ENCODE peak calls at places on chromosomes 4 and X, in four cellular contexts. Q is A549, U is K562, V is HepG2. L is an unnamed sample.

GRCh38 chrX:17553451-17553850 is 178.5 kb downstream of the NHS start:
- DNase-seq in V (no peak), Q (no peak), U (no peak), L (peak; percentile 70)

GRCh38 chr4:4945021-4945420 is 74.2 kb downstream of the CYTL1 start:
- DNase-seq in Q (no peak), V (no peak), U (no peak), L (no peak)

GRCh38 chr4:122765702-122766352 is 33.3 kb downstream of the BBS12 start:
- DNase-seq in V (no peak), U (peak; percentile 46), Q (no peak), L (peak; percentile 91)

GRCh38 chr4:2662598-2662997 is 93.5 kb downstream of the TNIP2 start:
- DNase-seq in U (no peak), Q (no peak), V (no peak), L (peak; percentile 93)

GRCh38 chr4:181692965-181693364 is 550.2 kb upstream of the TENM3 start:
- DNase-seq in Q (no peak), V (no peak), U (no peak), L (no peak)

GRCh38 chr4:1974836-1975235 is 33.9 kb downstream of the NELFA start:
- DNase-seq in Q (no peak), V (no peak), U (no peak), L (no peak)

GRCh38 chrX:24144528-24144927 is 5.0 kb upstream of the ZFX start:
- DNase-seq in V (no peak), U (no peak), Q (no peak), L (no peak)

GRCh38 chr4:575281-576141 is 584 bp downstream of the TMEM271 start:
- DNase-seq in U (no peak), V (no peak), Q (no peak), L (peak; percentile 44)

GRCh38 chrX:105695451-105695850 is 126.9 kb upstream of the NRK start:
- DNase-seq in U (no peak), Q (no peak), V (no peak), L (peak; percentile 20)

GRCh38 chr4:26131711-26132110 is 189.1 kb upstream of the RBPJ start:
- DNase-seq in U (no peak), Q (no peak), V (no peak), L (no peak)

GRCh38 chr4:1202526-1203378 is 30.4 kb upstream of the SPON2 start:
- DNase-seq in U (no peak), V (no peak), Q (no peak), L (no peak)

GRCh38 chrX:22389544-22390243 is 117.0 kb downstream of the CBLL2 start:
- DNase-seq in Q (no peak), V (no peak), U (no peak), L (peak; percentile 83)

GRCh38 chrX:49230500-49231232 is 2.5 kb downstream of the CACNA1F start:
- DNase-seq in Q (no peak), U (peak; percentile 89), V (peak; percentile 9), L (no peak)

GRCh38 chrX:72475338-72475737 is 97.3 kb downstream of the HDAC8 start:
- DNase-seq in U (no peak), Q (no peak), V (no peak), L (no peak)

GRCh38 chrX:119503484-119503861 is 35.2 kb downstream of the SLC25A5 start:
- DNase-seq in U (no peak), V (peak; percentile 22), Q (peak; percentile 91), L (peak; percentile 81)

GRCh38 chr4:40682298-40683101 is 52.8 kb upstream of the RBM47 start:
- DNase-seq in U (no peak), Q (no peak), V (no peak), L (no peak)

GRCh38 chrX:97968376-97969104 is 1084.8 kb downstream of the RPA4 start:
- DNase-seq in Q (no peak), U (no peak), V (no peak), L (no peak)

GRCh38 chr4:185219551-185220344 is 10.3 kb downstream of the SNX25 start:
- DNase-seq in V (no peak), U (no peak), Q (no peak), L (peak; percentile 78)

GRCh38 chr4:337932-338758 is 531 bp downstream of the ZNF141 start:
- DNase-seq in V (no peak), U (no peak), Q (peak; percentile 3), L (peak; percentile 36)

DNA sequence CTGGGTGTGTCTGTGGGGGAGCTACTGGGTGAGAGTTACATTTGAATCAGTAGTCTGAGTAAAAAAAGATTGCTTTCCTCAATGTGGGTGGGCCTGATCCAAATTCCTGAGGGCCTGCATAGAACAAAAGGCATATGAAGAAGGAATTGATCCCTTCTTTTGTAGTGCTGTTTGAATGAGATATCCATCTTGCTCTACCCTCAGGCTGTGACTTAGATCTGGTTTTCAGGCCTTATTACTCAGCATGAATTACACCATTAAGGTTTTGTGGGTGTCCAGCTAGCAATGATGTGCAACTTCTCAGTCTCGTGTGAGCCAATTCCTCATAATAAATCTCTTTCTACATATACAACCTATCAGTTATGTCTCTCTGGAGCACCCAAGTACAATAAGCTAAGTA is 1368.5 kb downstream of the STIM2 start:
- DNase-seq in V (no peak), Q (no peak), U (no peak), L (peak; percentile 78)
- TF ChIP-seq MAZ in V (no peak), Q (no peak), U (no peak), L (no peak)

GRCh38 chr4:140757220-140757607 is 1.0 kb upstream of the TBC1D9 start:
- DNase-seq in V (no peak), U (no peak), Q (no peak), L (no peak)
- TF ChIP-seq MAZ in V (no peak), U (no peak), Q (no peak), L (no peak)

DNA sequence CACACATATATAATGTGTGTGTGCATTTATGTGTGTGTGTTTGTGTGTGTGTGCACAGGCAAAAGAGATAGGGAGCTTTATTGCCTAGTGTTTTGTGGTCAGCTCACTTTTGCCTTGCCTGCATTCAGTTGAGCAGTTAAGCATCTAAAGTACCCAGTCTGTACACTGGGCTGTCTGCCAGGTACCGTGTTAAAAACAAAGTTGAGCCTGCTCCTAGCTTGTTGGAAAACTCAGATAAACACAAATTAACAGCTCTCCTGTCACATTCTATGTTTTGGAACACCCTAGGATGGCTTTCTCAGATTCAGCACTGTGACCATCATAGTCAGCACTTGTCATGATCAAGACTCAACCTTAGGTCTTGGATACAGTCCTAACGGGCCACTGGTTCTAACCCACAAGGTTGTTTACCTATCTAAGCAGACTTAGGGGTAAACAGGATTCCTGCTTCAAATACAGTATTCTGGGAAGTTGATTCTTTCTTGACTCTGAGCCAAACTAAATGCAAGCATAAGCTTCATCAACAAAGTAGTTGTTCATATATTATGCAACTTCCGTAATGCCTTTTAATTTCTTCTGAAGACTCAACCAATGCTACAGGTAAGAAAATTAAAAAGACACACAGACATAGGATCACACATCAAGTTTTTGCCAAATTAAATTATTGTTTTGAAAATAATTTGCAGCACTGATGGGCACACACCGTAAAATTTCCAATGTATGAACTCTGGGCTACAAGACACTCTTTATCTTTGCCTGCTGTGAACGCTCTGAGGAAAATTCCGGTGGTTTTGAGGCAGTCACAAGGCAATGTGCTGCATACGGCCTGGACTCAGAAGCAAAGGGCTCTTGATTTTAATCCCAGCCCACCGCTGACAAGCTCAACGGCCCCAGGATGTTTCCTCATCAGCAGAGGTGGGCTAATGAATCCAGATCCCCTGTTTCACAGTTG is 11.3 kb upstream of the CD99 start:
- DNase-seq in Q (no peak), U (no peak), V (no peak), L (peak; percentile 41)
- TF ChIP-seq MAZ in Q (no peak), U (no peak), V (no peak), L (no peak)

DNA sequence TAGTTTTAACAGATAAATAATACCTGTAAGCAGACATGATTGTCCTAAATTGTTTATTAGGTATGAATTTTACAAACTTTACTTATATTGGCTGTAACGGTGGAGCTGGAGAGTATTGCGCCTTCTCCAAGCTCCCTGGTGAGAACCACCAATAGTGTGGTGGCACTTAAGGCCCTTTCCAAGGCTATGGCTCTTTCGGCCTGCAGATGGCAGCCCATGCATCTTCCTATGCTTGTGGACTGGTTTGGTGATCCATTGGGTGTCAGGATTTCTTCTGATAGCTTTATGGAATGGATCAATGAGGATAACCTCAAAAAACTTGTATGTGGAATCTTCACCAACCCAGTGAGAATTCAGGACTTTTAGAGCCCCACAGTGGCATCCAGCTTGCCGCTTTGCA is 7.8 kb downstream of the LARP1B start:
- DNase-seq in V (peak; percentile 29), Q (peak; percentile 13), U (peak; percentile 11), L (peak; percentile 24)
- TF ChIP-seq MAZ in V (no peak), Q (no peak), U (no peak), L (no peak)

GRCh38 chrX:108131471-108131870 is 39.9 kb downstream of the ATG4A start:
- DNase-seq in U (peak; percentile 5), V (no peak), Q (peak; percentile 9), L (peak; percentile 42)
- TF ChIP-seq MAZ in U (no peak), V (no peak), Q (no peak), L (no peak)

GRCh38 chr4:16029886-16030285 is 53.9 kb downstream of the PROM1 start:
- DNase-seq in U (no peak), V (no peak), Q (no peak), L (no peak)
- TF ChIP-seq MAZ in U (no peak), V (no peak), Q (no peak), L (no peak)

DNA sequence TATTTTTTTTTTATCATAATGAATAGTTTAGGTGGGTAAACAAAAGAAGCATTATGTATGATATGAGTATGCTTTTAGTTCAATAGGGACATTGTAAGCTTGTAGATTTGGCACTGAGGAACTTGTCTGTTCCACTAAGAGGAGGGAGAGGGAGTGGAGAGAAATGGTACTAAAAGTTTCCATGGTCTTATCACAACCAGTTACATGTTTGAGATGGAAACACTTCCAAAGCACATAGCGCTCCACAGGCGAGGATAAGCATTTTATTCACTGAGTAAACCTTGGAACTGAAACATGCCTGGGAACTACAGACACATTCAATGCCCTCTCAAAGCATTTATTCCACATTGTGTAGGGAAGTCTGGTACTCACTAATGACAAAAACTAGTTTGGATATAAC is 15.5 kb downstream of the MYOZ2 start:
- DNase-seq in Q (no peak), V (no peak), U (no peak), L (no peak)
- TF ChIP-seq MAZ in Q (no peak), V (no peak), U (no peak), L (no peak)

GRCh38 chrX:148498067-148498466 is 2.4 kb upstream of the AFF2 start:
- DNase-seq in U (no peak), V (no peak), Q (no peak), L (no peak)
- TF ChIP-seq MAZ in U (no peak), V (no peak), Q (no peak), L (no peak)

GRCh38 chr4:120929847-120930246 is 7.3 kb upstream of the PRDM5 start:
- DNase-seq in U (no peak), V (no peak), Q (no peak), L (no peak)

GRCh38 chr4:120923201-120923522 is 636 bp upstream of the PRDM5 start:
- DNase-seq in U (no peak), Q (no peak), V (no peak), L (no peak)

GRCh38 chr4:120924931-120925330 is 2.4 kb upstream of the PRDM5 start:
- DNase-seq in U (no peak), Q (no peak), V (no peak), L (no peak)

GRCh38 chr4:120926358-120927025 is 4.0 kb upstream of the PRDM5 start:
- DNase-seq in Q (no peak), V (no peak), U (no peak), L (no peak)

GRCh38 chr4:120927758-120928409 is 5.4 kb upstream of the PRDM5 start:
- DNase-seq in Q (no peak), V (no peak), U (no peak), L (no peak)
- TF ChIP-seq MAZ in Q (no peak), V (no peak), U (no peak), L (no peak)

L was measured in IMR-90.